ENCODE peak calls at places on chromosome 18, in seven cellular contexts. B, O, M, L, K, P and E are unnamed samples.

GRCh38 chr18:49006641-49007136 is 55.9 kb upstream of the SMAD7 start:
- DNase-seq in B (no peak), O (no peak), M (no peak), L (no peak), K (no peak), P (no peak), E (no peak)

GRCh38 chr18:26327062-26327461 is 100.8 kb downstream of the TAF4B start:
- DNase-seq in B (no peak), O (no peak), M (no peak), L (no peak), K (peak), P (no peak), E (no peak)

GRCh38 chr18:56453576-56453975 is 184.8 kb downstream of the TXNL1 start:
- DNase-seq in B (no peak), O (no peak), M (no peak), L (no peak), K (no peak), P (no peak), E (no peak)

GRCh38 chr18:23798824-23799223 is 109.6 kb downstream of the LAMA3 start:
- DNase-seq in B (no peak), O (no peak), M (no peak), L (no peak), K (no peak), P (no peak), E (no peak)

GRCh38 chr18:8478166-8478967 is 130.9 kb upstream of the RAB12 start:
- DNase-seq in B (peak), O (peak), M (peak), L (peak), K (peak), P (peak), E (peak)

GRCh38 chr18:68150976-68151375 is 563.9 kb downstream of the TMX3 start:
- DNase-seq in B (no peak), O (no peak), M (no peak), L (no peak), K (no peak), P (no peak), E (no peak)

GRCh38 chr18:69686861-69687260 is 260.8 kb downstream of the CD226 start:
- DNase-seq in B (no peak), O (no peak), M (no peak), L (no peak), K (no peak), P (no peak), E (no peak)

GRCh38 chr18:76504749-76505148 is 9.7 kb upstream of the ZNF516 start:
- DNase-seq in B (no peak), O (no peak), M (no peak), L (no peak), K (no peak), P (no peak), E (no peak)

GRCh38 chr18:62403125-62403524 is 78.0 kb downstream of the TNFRSF11A start:
- DNase-seq in B (no peak), O (no peak), M (no peak), L (no peak), K (no peak), P (no peak), E (peak)

GRCh38 chr18:3248670-3249359 is 1.2 kb downstream of the MYL12A start:
- DNase-seq in B (no peak), O (no peak), M (no peak), L (peak), K (peak), P (no peak), E (peak)

GRCh38 chr18:62070306-62070705 is 116.5 kb downstream of the PIGN start:
- DNase-seq in B (no peak), O (no peak), M (peak), L (no peak), K (no peak), P (no peak), E (no peak)

GRCh38 chr18:365651-366050 is 97.8 kb upstream of the THOC1 start:
- DNase-seq in B (no peak), O (no peak), M (peak), L (no peak), K (no peak), P (no peak), E (no peak)

GRCh38 chr18:75544051-75544481 is 116.6 kb upstream of the SMIM21 start:
- DNase-seq in B (no peak), O (no peak), M (no peak), L (no peak), K (peak), P (no peak), E (no peak)

GRCh38 chr18:21741511-21742322 is 1.1 kb downstream of the MIB1 start:
- DNase-seq in B (no peak), O (peak), M (peak), L (peak), K (peak), P (peak), E (peak)

GRCh38 chr18:741931-742512 is 29.6 kb upstream of the ENOSF1 start:
- DNase-seq in B (no peak), O (no peak), M (peak), L (peak), K (peak), P (no peak), E (peak)

GRCh38 chr18:68083131-68083530 is 566.6 kb upstream of the DSEL start:
- DNase-seq in B (no peak), O (no peak), M (peak), L (no peak), K (peak), P (no peak), E (no peak)

GRCh38 chr18:13680612-13681011 is 45.7 kb downstream of the FAM210A start:
- DNase-seq in B (no peak), O (peak), M (no peak), L (peak), K (no peak), P (no peak), E (peak)

GRCh38 chr18:37937287-37937686 is 371.7 kb upstream of the CELF4 start:
- DNase-seq in B (no peak), O (no peak), M (no peak), L (no peak), K (no peak), P (no peak), E (no peak)